ENCODE peak calls at places on chromosomes 12 and 14, in seven cellular contexts. E is NCI-H774; A is effector memory CD4-positive, alpha-beta T cell; T is MCF 10A; U is heart left ventricle; J is tibial artery; C is fibroblast of lung. B is an unnamed sample.

GRCh38 chr12:79891506-79892162 is 43.3 kb downstream of the PPP1R12A start:
- DNase-seq in E (no peak), A (no peak), T (no peak), U (peak), J (no peak), C (no peak), B (no peak)

GRCh38 chr12:49328816-49329215 is 5.8 kb downstream of the TROAP start:
- DNase-seq in E (no peak), A (no peak), T (no peak), U (no peak), J (no peak), C (no peak), B (no peak)

GRCh38 chr12:64450711-64451486 is 1.0 kb upstream of the TBK1 start:
- DNase-seq in E (peak), A (no peak), T (peak), U (no peak), J (no peak), C (peak), B (peak)

GRCh38 chr12:56724660-56724988 is 475 bp downstream of the NACA start:
- DNase-seq in E (no peak), A (no peak), T (peak), U (no peak), J (no peak), C (no peak), B (no peak)

GRCh38 chr14:98867146-98867545 is 404.9 kb downstream of the BCL11B start:
- DNase-seq in E (no peak), A (no peak), T (no peak), U (no peak), J (no peak), C (no peak), B (no peak)

GRCh38 chr12:98587084-98587483 is 6.4 kb upstream of the SLC25A3 start:
- DNase-seq in E (no peak), A (no peak), T (no peak), U (no peak), J (no peak), C (no peak), B (no peak)

GRCh38 chr14:54447231-54447692 is 6.1 kb upstream of the CNIH1 start:
- DNase-seq in E (no peak), A (no peak), T (peak), U (no peak), J (no peak), C (peak), B (peak)

GRCh38 chr12:31324116-31324844 is 1.7 kb downstream of the SINHCAF start:
- DNase-seq in E (peak), A (peak), T (peak), U (peak), J (peak), C (peak), B (peak)

GRCh38 chr14:101950516-101951215 is 13.7 kb upstream of the DYNC1H1 start:
- DNase-seq in E (no peak), A (no peak), T (no peak), U (no peak), J (no peak), C (no peak), B (no peak)

GRCh38 chr14:23364604-23365352 is at the start of gene EFS:
- DNase-seq in E (no peak), A (no peak), T (no peak), U (peak), J (peak), C (peak), B (no peak)

GRCh38 chr12:113005759-113006158 is 27.4 kb downstream of the OAS2 start:
- DNase-seq in E (no peak), A (no peak), T (peak), U (no peak), J (no peak), C (no peak), B (no peak)

GRCh38 chr12:53735556-53735955 is 8.3 kb upstream of the CALCOCO1 start:
- DNase-seq in E (no peak), A (no peak), T (no peak), U (peak), J (no peak), C (no peak), B (no peak)

GRCh38 chr14:26811756-26812305 is 214.0 kb upstream of the NOVA1 start:
- DNase-seq in E (no peak), A (no peak), T (peak), U (no peak), J (no peak), C (peak), B (no peak)

B was measured in mammary epithelial cell.